ENCODE peak calls at places on chromosome 17, in eight cellular contexts. Z is naive thymus-derived CD4-positive, alpha-beta T cell; Q is colonic mucosa; V is sigmoid colon; H is body of pancreas; L is bronchial epithelial cell; A is thoracic aorta; B is OCI-LY7. G is an unnamed sample.

GRCh38 chr17:27956601-27957445 is 63.7 kb upstream of the LYRM9 start:
- DNase-seq in Z (no peak), A (no peak), V (no peak), L (no peak), Q (no peak), H (peak; percentile 78), B (no peak), G (no peak)

GRCh38 chr17:68580236-68580903 is 20.8 kb downstream of the FAM20A start:
- DNase-seq in A (no peak), Z (no peak), V (no peak), H (no peak), B (no peak), L (peak; percentile 22), Q (no peak), G (no peak)

GRCh38 chr17:79654350-79654959 is 43.6 kb upstream of the RBFOX3 start:
- DNase-seq in Q (no peak), V (peak; percentile 27), Z (no peak), B (no peak), A (no peak), L (no peak), H (no peak), G (no peak)

GRCh38 chr17:31509095-31509804 is 117.8 kb downstream of the RAB11FIP4 start:
- DNase-seq in V (no peak), Q (no peak), A (no peak), H (no peak), B (no peak), Z (no peak), L (no peak), G (no peak)

GRCh38 chr17:48054238-48055185 is 6.4 kb downstream of the NFE2L1 start:
- DNase-seq in Q (peak; percentile 64), B (no peak), A (no peak), H (peak; percentile 62), L (peak; percentile 90), V (peak; percentile 93), Z (no peak), G (no peak)

GRCh38 chr17:9576521-9577401 is at the start of gene CFAP52:
- DNase-seq in V (peak; percentile 83), L (peak; percentile 63), B (peak; percentile 60), Q (peak; percentile 82), Z (peak; percentile 72), H (peak; percentile 78), A (peak; percentile 45), G (peak; percentile 27)

GRCh38 chr17:73690581-73691135 is 46.4 kb upstream of the SDK2 start:
- DNase-seq in A (no peak), B (no peak), Z (no peak), H (no peak), L (no peak), Q (no peak), V (no peak), G (no peak)

GRCh38 chr17:39772415-39772814 is 34.7 kb downstream of the GRB7 start:
- DNase-seq in V (no peak), L (no peak), H (no peak), B (no peak), Q (no peak), Z (no peak), A (no peak), G (no peak)

GRCh38 chr17:56153215-56153614 is at the start of gene ANKFN1:
- DNase-seq in Z (no peak), L (no peak), A (no peak), Q (no peak), B (no peak), V (no peak), H (no peak), G (no peak)

GRCh38 chr17:56146005-56146404 is 7.3 kb upstream of the ANKFN1 start:
- DNase-seq in Z (no peak), H (no peak), B (no peak), A (no peak), Q (no peak), L (no peak), V (no peak), G (no peak)

GRCh38 chr17:56150631-56151030 is 2.6 kb upstream of the ANKFN1 start:
- DNase-seq in B (no peak), V (no peak), H (no peak), Q (no peak), A (no peak), L (no peak), Z (no peak), G (no peak)

GRCh38 chr17:56148333-56148732 is 4.9 kb upstream of the ANKFN1 start:
- DNase-seq in Q (no peak), A (no peak), Z (no peak), L (no peak), V (no peak), B (no peak), H (no peak), G (no peak)

DNA sequence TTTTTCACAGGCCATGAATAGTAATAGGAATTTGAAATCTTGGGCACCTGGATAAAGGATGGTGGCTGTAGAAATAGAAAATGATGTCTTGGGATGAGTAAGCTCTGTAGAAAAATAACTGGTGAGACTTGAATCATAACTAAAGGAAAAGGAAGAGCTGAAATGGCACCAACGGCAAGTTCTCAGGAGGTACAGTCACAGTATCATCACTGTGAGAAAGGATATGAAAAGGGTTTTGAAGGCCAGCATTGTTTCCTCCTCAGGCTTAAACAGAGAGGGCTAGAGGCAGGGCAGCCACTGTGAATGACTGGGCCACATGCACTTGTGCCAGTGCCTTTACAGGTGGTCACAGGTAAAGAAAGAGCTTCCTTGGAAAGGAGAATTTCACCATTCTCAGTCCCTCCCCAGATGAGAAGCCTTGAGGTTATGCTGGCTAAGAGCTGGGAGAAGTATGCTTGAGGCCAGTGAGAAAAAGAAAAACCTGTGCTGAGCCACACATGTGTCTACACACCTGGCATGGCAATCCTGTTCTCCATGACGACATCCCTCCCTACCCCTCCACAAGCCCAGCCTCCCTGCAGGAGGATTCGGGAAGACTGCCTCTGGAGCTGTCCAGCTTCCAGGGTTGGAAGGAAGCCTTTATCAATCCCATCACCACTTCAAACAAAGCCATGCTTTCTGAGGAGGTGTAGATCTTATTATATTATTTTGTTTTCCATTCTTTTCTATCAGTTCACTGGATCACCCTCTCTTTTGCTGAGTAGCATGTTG is 3.8 kb upstream of the ANKFN1 start:
- DNase-seq in Z (no peak), Q (no peak), H (no peak), L (no peak), B (no peak), V (no peak), A (no peak), G (no peak)
- H3K4me3 ChIP-seq in Z (no peak overlapping the region), Q (no peak overlapping the region), H (no peak overlapping the region), L (no peak overlapping the region), B (no peak overlapping the region), V (no peak overlapping the region), A (no peak overlapping the region), G (no peak overlapping the region)

DNA sequence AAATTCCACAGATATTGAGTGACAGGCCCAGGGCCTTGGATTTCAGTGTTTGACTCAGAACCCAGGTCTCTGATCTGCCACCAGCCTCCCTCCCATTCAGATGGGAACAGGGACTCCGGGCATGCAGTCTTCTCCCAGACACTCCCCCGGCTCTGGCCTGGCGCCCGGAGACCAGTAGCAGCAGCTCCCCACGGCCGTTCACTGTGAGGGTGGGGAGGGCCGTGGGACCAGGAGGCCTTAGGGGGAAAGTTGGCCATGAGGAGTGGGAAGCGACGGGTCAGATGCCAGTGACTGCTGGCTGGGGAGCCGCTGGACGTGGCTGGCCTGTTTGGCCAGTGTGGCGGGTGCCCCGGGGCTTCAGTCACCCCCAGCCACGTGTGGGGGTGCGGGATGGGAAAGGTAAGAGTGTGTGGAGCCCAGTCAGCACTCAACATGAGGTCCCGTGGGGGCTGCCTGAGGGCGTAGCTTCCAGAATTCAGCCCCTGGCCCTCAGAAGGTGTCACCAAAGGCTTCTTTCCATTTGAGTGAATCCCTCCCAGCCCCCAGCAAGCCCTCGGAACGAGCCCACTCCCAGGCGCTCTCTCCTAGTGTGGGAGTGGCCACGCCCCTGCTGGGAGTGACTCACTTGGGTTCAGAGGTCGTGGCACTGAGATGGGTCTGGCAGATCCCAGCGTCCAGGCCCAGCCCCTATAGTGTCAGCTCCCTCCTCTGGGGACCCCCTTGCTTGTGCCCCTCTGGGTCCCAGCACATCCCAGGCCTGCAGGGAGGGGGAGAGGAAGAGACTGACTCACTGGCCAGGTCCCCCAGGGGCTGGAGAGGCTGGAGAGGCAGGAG is 309.4 kb downstream of the SEC14L1 start:
- DNase-seq in A (no peak), B (peak; percentile 58), H (no peak), Z (no peak), L (peak; percentile 44), V (peak; percentile 91), Q (peak; percentile 87), G (no peak)
- H3K4me3 ChIP-seq in A (peak overlapping the region; percentile 80), B (peak overlapping the region; percentile 76), H (no peak overlapping the region), Z (peak overlapping the region; percentile 77), L (peak overlapping the region; percentile 31), V (peak overlapping the region; percentile 60), Q (peak overlapping the region; percentile 54), G (peak overlapping the region; percentile 57)

DNA sequence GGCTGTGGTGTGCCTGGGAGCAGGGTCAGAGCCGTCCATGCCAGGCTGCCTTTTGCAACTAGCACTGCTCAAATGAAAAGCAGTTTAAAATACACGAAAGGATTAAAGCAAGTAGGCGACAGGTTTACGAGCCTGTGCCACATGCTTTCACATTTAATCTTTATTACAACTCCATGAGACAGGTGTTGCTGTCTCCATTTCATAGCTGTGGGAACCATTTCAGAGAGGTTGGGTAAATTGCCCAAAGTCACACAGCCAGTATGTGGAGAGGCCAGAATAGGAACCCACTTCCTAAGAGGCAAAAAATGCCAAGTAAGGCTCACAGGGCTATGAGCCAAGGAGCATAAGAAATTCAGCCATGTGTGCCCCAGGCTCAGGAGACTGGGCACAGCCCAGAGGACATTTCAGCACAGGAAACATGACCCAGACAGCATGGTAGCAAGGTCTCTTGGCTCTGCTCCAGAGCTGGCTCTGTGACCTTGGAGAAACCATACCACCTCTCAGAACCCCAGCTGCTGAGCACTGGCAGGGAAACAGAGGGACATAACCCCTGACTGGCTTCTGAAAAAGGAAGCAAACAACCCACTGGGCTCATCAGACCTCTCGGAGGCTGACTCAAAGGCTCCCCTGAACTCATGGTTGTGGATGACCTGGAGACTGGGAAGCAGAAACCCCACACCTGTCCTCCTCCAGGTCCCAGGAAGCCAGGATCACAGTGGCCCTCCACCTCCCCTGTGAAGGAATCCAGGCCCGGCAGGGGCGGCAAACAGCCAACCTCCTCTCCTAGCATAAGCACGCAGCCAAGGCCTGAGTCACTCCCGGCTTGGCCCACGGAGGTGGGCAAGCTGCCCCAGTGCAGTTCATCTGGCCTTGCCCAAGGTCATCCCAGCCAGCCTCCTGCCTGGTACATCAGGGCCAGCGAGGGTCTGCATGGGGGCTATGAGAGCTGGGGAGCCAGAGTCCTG is 40.3 kb upstream of the MRPS23 start:
- DNase-seq in Q (peak; percentile 65), L (peak; percentile 61), B (no peak), A (peak; percentile 86), H (peak; percentile 92), V (peak; percentile 97), Z (no peak), G (no peak)
- H3K4me3 ChIP-seq in Q (no peak overlapping the region), L (no peak overlapping the region), B (no peak overlapping the region), A (peak overlapping the region; percentile 4), H (no peak overlapping the region), V (no peak overlapping the region), Z (no peak overlapping the region), G (no peak overlapping the region)

GRCh38 chr17:29197516-29198272 is 17.5 kb upstream of the MYO18A start:
- DNase-seq in L (no peak), A (no peak), Z (no peak), Q (no peak), V (no peak), B (no peak), H (peak; percentile 0), G (no peak)

GRCh38 chr17:29194669-29195068 is 14.5 kb upstream of the MYO18A start:
- DNase-seq in A (no peak), B (no peak), V (no peak), H (no peak), L (no peak), Z (no peak), Q (no peak), G (no peak)

GRCh38 chr17:29196784-29197515 is 16.8 kb upstream of the MYO18A start:
- DNase-seq in V (no peak), Z (no peak), Q (no peak), L (no peak), B (no peak), H (peak; percentile 6), A (no peak), G (no peak)

GRCh38 chr17:29193146-29193545 is 12.9 kb upstream of the MYO18A start:
- DNase-seq in Z (no peak), V (no peak), B (no peak), A (no peak), H (peak; percentile 2), Q (no peak), L (no peak), G (no peak)

GRCh38 chr17:29195465-29196081 is 15.4 kb upstream of the MYO18A start:
- DNase-seq in V (no peak), Z (no peak), H (peak; percentile 8), A (no peak), L (peak; percentile 77), B (peak; percentile 88), Q (no peak), G (no peak)
- H3K4me3 ChIP-seq in V (no peak overlapping the region), Z (no peak overlapping the region), H (no peak overlapping the region), A (no peak overlapping the region), L (no peak overlapping the region), B (peak overlapping the region; percentile 47), Q (no peak overlapping the region), G (no peak overlapping the region)

G was measured in GM12864.